ENCODE peak calls at places on chromosome 6, in five cellular contexts. X is AG04450, K is kidney, E is lower lobe of right lung, V is ovary. J is an unnamed sample.

GRCh38 chr6:7138921-7139358 is 31.2 kb downstream of the RREB1 start:
- DNase-seq in X (no peak), K (no peak), E (peak; percentile 65), V (no peak), J (no peak)

GRCh38 chr6:69665437-69665836 is 131.4 kb downstream of the LMBRD1 start:
- DNase-seq in X (no peak), K (no peak), E (no peak), V (no peak), J (no peak)

GRCh38 chr6:50819906-50820589 is 1.4 kb downstream of the TFAP2B start:
- DNase-seq in X (no peak), K (peak; percentile 73), E (no peak), V (no peak), J (peak; percentile 75)

GRCh38 chr6:130276507-130276906 is 53.8 kb upstream of the SAMD3 start:
- DNase-seq in X (no peak), K (no peak), E (no peak), V (no peak), J (no peak)

GRCh38 chr6:43833223-43833995 is 63.4 kb downstream of the VEGFA start:
- DNase-seq in X (no peak), K (no peak), E (no peak), V (no peak), J (no peak)

GRCh38 chr6:113854531-113855499 is 2.3 kb upstream of the MARCKS start:
- DNase-seq in X (peak; percentile 63), K (peak; percentile 92), E (peak; percentile 70), V (peak; percentile 84), J (peak; percentile 89)

GRCh38 chr6:44820366-44821158 is 433.1 kb downstream of the CDC5L start:
- DNase-seq in X (no peak), K (no peak), E (no peak), V (no peak), J (no peak)

GRCh38 chr6:79570129-79570801 is 33.0 kb upstream of the LCA5 start:
- DNase-seq in X (no peak), K (no peak), E (no peak), V (no peak), J (no peak)

GRCh38 chr6:142294681-142295080 is 7.1 kb upstream of the ADGRG6 start:
- DNase-seq in X (no peak), K (no peak), E (no peak), V (no peak), J (no peak)

GRCh38 chr6:72283571-72283970 is 338.3 kb upstream of the KCNQ5 start:
- DNase-seq in X (no peak), K (no peak), E (no peak), V (no peak), J (no peak)

GRCh38 chr6:147506704-147507114 is 1.8 kb upstream of the SAMD5 start:
- DNase-seq in X (no peak), K (peak; percentile 82), E (peak; percentile 71), V (peak; percentile 57), J (peak; percentile 90)

GRCh38 chr6:12751694-12752304 is 35.2 kb downstream of the PHACTR1 start:
- DNase-seq in X (no peak), K (no peak), E (peak; percentile 62), V (no peak), J (peak; percentile 48)

GRCh38 chr6:64681416-64682160 is 1025.4 kb downstream of the EYS start:
- DNase-seq in X (no peak), K (no peak), E (no peak), V (no peak), J (peak; percentile 57)

GRCh38 chr6:16676978-16677377 is 84.3 kb downstream of the ATXN1 start:
- DNase-seq in X (no peak), K (no peak), E (no peak), V (peak; percentile 19), J (no peak)

GRCh38 chr6:64050586-64050985 is 415.0 kb downstream of the PHF3 start:
- DNase-seq in X (no peak), K (no peak), E (no peak), V (no peak), J (no peak)

GRCh38 chr6:27836783-27837635 is 75.2 kb downstream of the OR2B2 start:
- DNase-seq in X (no peak), K (no peak), E (peak; percentile 52), V (peak; percentile 64), J (no peak)

GRCh38 chr6:162119349-162119748 is 608.2 kb downstream of the PRKN start:
- DNase-seq in X (no peak), K (no peak), E (peak; percentile 51), V (no peak), J (no peak)

GRCh38 chr6:51986864-51987263 is 100.5 kb downstream of the PKHD1 start:
- DNase-seq in X (no peak), K (no peak), E (no peak), V (no peak), J (no peak)

GRCh38 chr6:51983564-51983963 is 103.8 kb downstream of the PKHD1 start:
- DNase-seq in X (no peak), K (no peak), E (no peak), V (no peak), J (no peak)
- H3K27ac ChIP-seq in X (no peak overlapping the region), K (no peak overlapping the region), E (no peak overlapping the region), V (no peak overlapping the region), J (no peak overlapping the region)

GRCh38 chr6:39642300-39642699 is 82.9 kb downstream of the KIF6 start:
- DNase-seq in X (no peak), K (no peak), E (no peak), V (no peak), J (no peak)
- H3K9me3 ChIP-seq in X (no peaks in the 10 kb centered on the region), K (no peaks in the 10 kb centered on the region), E (no peaks in the 10 kb centered on the region), V (no peaks in the 10 kb centered on the region), J (no peaks in the 10 kb centered on the region)

GRCh38 chr6:32198866-32199265 is 6.4 kb upstream of the GPSM3 start:
- DNase-seq in X (no peak), K (peak; percentile 74), E (no peak), V (no peak), J (no peak)

GRCh38 chr6:32202186-32202585 is 9.7 kb upstream of the GPSM3 start:
- DNase-seq in X (no peak), K (peak; percentile 57), E (no peak), V (no peak), J (no peak)

GRCh38 chr6:32198345-32198696 is 5.9 kb upstream of the GPSM3 start:
- DNase-seq in X (no peak), K (peak; percentile 69), E (no peak), V (no peak), J (no peak)

GRCh38 chr6:32203435-32204267 is 11.2 kb upstream of the GPSM3 start:
- DNase-seq in X (no peak), K (peak; percentile 54), E (no peak), V (no peak), J (peak; percentile 46)

GRCh38 chr6:32200711-32201475 is 8.4 kb upstream of the GPSM3 start:
- DNase-seq in X (no peak), K (peak; percentile 43), E (no peak), V (no peak), J (no peak)
- TF ChIP-seq CTCF in X (no peak), K (no peak), E (no peak), V (no peak), J (no peak)

GRCh38 chr6:52547647-52548352 is 29.1 kb downstream of the TRAM2 start:
- DNase-seq in X (no peak), K (no peak), E (no peak), V (no peak), J (no peak)
- H3K27ac ChIP-seq in X (peak overlapping the region; percentile 11), K (no peak overlapping the region), E (no peak overlapping the region), V (no peak overlapping the region), J (no peak overlapping the region)

GRCh38 chr6:66930559-66931290 is 1223.7 kb upstream of the EYS start:
- DNase-seq in X (peak; percentile 21), K (no peak), E (no peak), V (no peak), J (no peak)

GRCh38 chr6:66931787-66932186 is 1224.8 kb upstream of the EYS start:
- DNase-seq in X (no peak), K (no peak), E (no peak), V (no peak), J (no peak)

GRCh38 chr6:66926060-66926459 is 1219.0 kb upstream of the EYS start:
- DNase-seq in X (no peak), K (no peak), E (no peak), V (no peak), J (no peak)
- H3K9me3 ChIP-seq in X (peaks cover 14% of the 10 kb centered on the region), K (no peaks in the 10 kb centered on the region), E (peaks cover 22% of the 10 kb centered on the region), V (no peaks in the 10 kb centered on the region), J (peaks cover 65% of the 10 kb centered on the region)

J was measured in left lung.